ENCODE peak calls at places on chromosomes 12 and 14, in seven cellular contexts. P, R, A, X, K, M and N are unnamed samples.

GRCh38 chr12:59396519-59396918 is 199.3 kb upstream of the SLC16A7 start:
- DNase-seq in P (no peak), R (no peak), A (no peak), X (no peak), K (no peak), M (no peak), N (no peak)

GRCh38 chr14:42140001-42140400 is 533.3 kb downstream of the LRFN5 start:
- DNase-seq in P (no peak), R (no peak), A (no peak), X (no peak), K (no peak), M (no peak), N (no peak)

GRCh38 chr14:100536141-100536540 is 51.1 kb downstream of the BEGAIN start:
- DNase-seq in P (no peak), R (no peak), A (no peak), X (no peak), K (peak; percentile 3), M (no peak), N (no peak)

GRCh38 chr12:123748661-123749060 is 13.4 kb upstream of the DNAH10 start:
- DNase-seq in P (no peak), R (peak; percentile 17), A (no peak), X (no peak), K (no peak), M (no peak), N (no peak)

GRCh38 chr12:75862692-75863471 is 168.7 kb downstream of the PHLDA1 start:
- DNase-seq in P (no peak), R (peak; percentile 74), A (no peak), X (no peak), K (no peak), M (peak; percentile 86), N (peak; percentile 84)

GRCh38 chr14:105500036-105500725 is 9.1 kb downstream of the TEDC1 start:
- DNase-seq in P (no peak), R (no peak), A (peak; percentile 50), X (no peak), K (no peak), M (no peak), N (no peak)

GRCh38 chr14:95334044-95334443 is 14.3 kb upstream of the CLMN start:
- DNase-seq in P (no peak), R (no peak), A (no peak), X (no peak), K (no peak), M (no peak), N (no peak)

GRCh38 chr14:99261916-99262787 is 9.8 kb downstream of the BCL11B start:
- DNase-seq in P (no peak), R (no peak), A (no peak), X (peak; percentile 82), K (no peak), M (no peak), N (no peak)

GRCh38 chr12:105272152-105272551 is 36.2 kb upstream of the APPL2 start:
- DNase-seq in P (no peak), R (no peak), A (no peak), X (no peak), K (no peak), M (no peak), N (no peak)

GRCh38 chr12:24424376-24424775 is 474.9 kb upstream of the SOX5 start:
- DNase-seq in P (no peak), R (no peak), A (no peak), X (no peak), K (no peak), M (no peak), N (no peak)

GRCh38 chr14:65251213-65251612 is 148.9 kb upstream of the MAX start:
- DNase-seq in P (no peak), R (no peak), A (no peak), X (no peak), K (no peak), M (no peak), N (no peak)

GRCh38 chr14:64755661-64756265 is 51.5 kb downstream of the PLEKHG3 start:
- DNase-seq in P (no peak), R (peak; percentile 86), A (no peak), X (peak; percentile 64), K (no peak), M (peak; percentile 56), N (no peak)

GRCh38 chr14:59317346-59317745 is 128.9 kb downstream of the DAAM1 start:
- DNase-seq in P (no peak), R (no peak), A (no peak), X (no peak), K (no peak), M (no peak), N (no peak)

GRCh38 chr12:120175537-120175936 is 19.0 kb downstream of the GCN1 start:
- DNase-seq in P (no peak), R (no peak), A (no peak), X (no peak), K (no peak), M (no peak), N (no peak)

GRCh38 chr14:34980337-34980900 is 2.4 kb upstream of the SRP54 start:
- DNase-seq in P (no peak), R (no peak), A (no peak), X (no peak), K (no peak), M (no peak), N (no peak)

GRCh38 chr12:113299619-113300237 is 35.2 kb downstream of the SLC8B1 start:
- DNase-seq in P (peak; percentile 90), R (peak; percentile 87), A (peak; percentile 99), X (no peak), K (peak; percentile 19), M (peak; percentile 84), N (peak; percentile 79)

GRCh38 chr12:116053479-116054195 is 223.9 kb downstream of the MED13L start:
- DNase-seq in P (no peak), R (peak; percentile 7), A (no peak), X (no peak), K (no peak), M (peak; percentile 47), N (no peak)